ENCODE peak calls at places on chromosomes 7 and 10, in six cellular contexts. A, B, H, Q, Z and P are unnamed samples.

GRCh38 chr10:125057158-125058001 is 103.0 kb downstream of the CTBP2 start:
- DNase-seq in A (peak; percentile 49), B (peak; percentile 50), H (peak; percentile 94), Q (peak; percentile 47), Z (no peak), P (no peak)

GRCh38 chr7:143882611-143883078 is 19.3 kb downstream of the TCAF1 start:
- DNase-seq in A (peak; percentile 70), B (peak; percentile 85), H (peak; percentile 73), Q (peak; percentile 66), Z (no peak), P (peak; percentile 74)

GRCh38 chr10:29688230-29688634 is 53.5 kb upstream of the SVIL start:
- DNase-seq in A (no peak), B (peak; percentile 84), H (peak; percentile 24), Q (no peak), Z (no peak), P (no peak)

GRCh38 chr7:133789951-133790350 is 337.2 kb upstream of the LRGUK start:
- DNase-seq in A (no peak), B (no peak), H (peak; percentile 75), Q (no peak), Z (no peak), P (no peak)

GRCh38 chr7:13312327-13312726 is 624.9 kb downstream of the ARL4A start:
- DNase-seq in A (no peak), B (peak; percentile 29), H (no peak), Q (no peak), Z (no peak), P (no peak)

GRCh38 chr10:102004376-102004775 is 51.6 kb downstream of the ARMH3 start:
- DNase-seq in A (no peak), B (no peak), H (peak; percentile 66), Q (no peak), Z (no peak), P (no peak)

GRCh38 chr10:116044722-116045374 is 228.2 kb downstream of the GFRA1 start:
- DNase-seq in A (peak; percentile 32), B (no peak), H (peak; percentile 51), Q (no peak), Z (no peak), P (no peak)

GRCh38 chr10:89213191-89213808 is 6.2 kb upstream of the CH25H start:
- DNase-seq in A (peak; percentile 14), B (no peak), H (peak; percentile 44), Q (no peak), Z (no peak), P (no peak)

GRCh38 chr10:122498521-122498920 is 37.2 kb downstream of the HTRA1 start:
- DNase-seq in A (no peak), B (no peak), H (no peak), Q (no peak), Z (no peak), P (no peak)

GRCh38 chr7:117143580-117143979 is 179.3 kb downstream of the WNT2 start:
- DNase-seq in A (no peak), B (no peak), H (peak; percentile 59), Q (no peak), Z (no peak), P (no peak)

GRCh38 chr10:13527864-13528137 is 1.0 kb downstream of the BEND7 start:
- DNase-seq in A (no peak), B (no peak), H (no peak), Q (no peak), Z (no peak), P (no peak)

GRCh38 chr7:22295402-22296264 is 61.3 kb downstream of the RAPGEF5 start:
- DNase-seq in A (no peak), B (no peak), H (no peak), Q (no peak), Z (no peak), P (no peak)
- TF ChIP-seq CTCF in A (no peak), B (no peak), H (no peak), Q (no peak), Z (no peak), P (no peak)

GRCh38 chr10:79930267-79930666 is 18.6 kb downstream of the SFTPD start:
- DNase-seq in A (no peak), B (no peak), H (no peak), Q (no peak), Z (no peak), P (no peak)
- TF ChIP-seq CTCF in A (no peak), B (no peak), H (no peak), Q (no peak), Z (no peak), P (no peak)

DNA sequence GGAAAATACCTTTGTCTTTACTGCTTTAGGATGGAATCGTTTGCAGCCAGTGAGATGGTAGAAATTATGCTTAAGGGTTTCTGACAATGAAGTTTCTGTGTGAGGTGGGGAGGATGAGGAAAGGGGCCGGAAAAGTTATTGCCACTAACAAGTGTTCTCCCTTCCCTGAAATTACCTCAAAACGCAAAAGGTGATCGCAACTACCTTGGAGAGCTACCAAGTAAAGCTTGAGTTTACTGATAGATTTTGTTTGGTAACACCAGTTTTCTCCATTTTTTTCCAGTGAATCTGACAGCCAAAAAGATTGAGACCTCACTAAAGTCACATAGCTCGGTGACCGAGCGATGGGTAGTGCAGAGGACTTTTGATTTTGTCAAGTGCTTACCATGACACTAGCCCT is 1.5 kb downstream of the SUV39H2 start:
- DNase-seq in A (no peak), B (no peak), H (peak; percentile 7), Q (no peak), Z (no peak), P (no peak)
- TF ChIP-seq CTCF in A (no peak), B (no peak), H (no peak), Q (no peak), Z (no peak), P (no peak)

DNA sequence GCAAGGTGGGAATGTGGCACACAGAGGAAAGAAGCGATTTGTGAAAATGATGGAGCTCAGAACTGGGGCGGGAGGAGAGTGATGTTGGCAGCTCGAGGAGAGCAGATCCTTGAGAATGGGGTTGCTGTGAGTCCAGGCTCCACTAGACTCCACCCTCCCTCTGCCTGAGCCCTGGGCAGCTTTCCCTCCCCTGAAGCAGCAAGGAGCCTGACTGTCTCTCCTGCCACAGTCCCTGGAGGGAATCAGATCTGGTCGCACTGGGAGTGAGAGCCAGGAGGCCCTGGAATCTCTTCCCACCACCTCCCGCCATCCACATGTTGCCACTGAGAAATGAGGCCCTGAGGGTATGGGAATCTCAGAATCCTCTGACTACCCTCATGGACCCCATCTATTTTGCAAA is 362.7 kb downstream of the PLXNA4 start:
- DNase-seq in A (no peak), B (no peak), H (no peak), Q (no peak), Z (no peak), P (no peak)
- TF ChIP-seq CTCF in A (no peak), B (no peak), H (no peak), Q (no peak), Z (no peak), P (no peak)

DNA sequence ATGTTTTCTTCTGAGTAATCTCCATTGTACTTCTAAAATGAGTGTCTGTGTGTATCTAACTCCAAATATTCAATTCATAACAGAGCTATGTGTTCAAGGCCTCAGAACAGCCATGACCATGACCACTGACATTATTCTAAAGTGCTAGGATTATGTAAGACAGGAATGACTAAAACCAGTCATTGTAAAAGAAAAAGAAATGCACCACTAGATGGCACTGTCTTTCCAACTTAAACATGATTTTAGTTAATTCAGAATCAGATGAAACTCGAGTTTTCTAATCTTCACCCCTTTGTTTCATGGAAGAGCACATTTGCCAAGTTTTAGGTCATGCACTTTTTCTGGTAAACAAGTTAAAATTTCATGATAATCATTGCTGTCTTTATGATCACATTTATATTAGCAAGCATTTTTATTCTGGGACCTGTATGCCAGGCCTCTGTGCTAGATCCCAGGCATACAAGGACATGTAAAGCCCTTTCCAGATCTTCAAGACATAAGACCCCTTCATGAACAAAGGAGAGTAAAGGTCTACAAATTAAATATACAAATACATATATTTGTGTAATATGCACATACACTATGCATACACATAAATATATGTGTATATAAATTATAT is 26.1 kb upstream of the RSU1 start:
- DNase-seq in A (peak; percentile 42), B (peak; percentile 23), H (peak; percentile 76), Q (no peak), Z (no peak), P (no peak)
- TF ChIP-seq CTCF in A (peak; percentile 76), B (peak; percentile 56), H (peak; percentile 46), Q (peak; percentile 86), Z (peak; percentile 67), P (peak; percentile 83)

DNA sequence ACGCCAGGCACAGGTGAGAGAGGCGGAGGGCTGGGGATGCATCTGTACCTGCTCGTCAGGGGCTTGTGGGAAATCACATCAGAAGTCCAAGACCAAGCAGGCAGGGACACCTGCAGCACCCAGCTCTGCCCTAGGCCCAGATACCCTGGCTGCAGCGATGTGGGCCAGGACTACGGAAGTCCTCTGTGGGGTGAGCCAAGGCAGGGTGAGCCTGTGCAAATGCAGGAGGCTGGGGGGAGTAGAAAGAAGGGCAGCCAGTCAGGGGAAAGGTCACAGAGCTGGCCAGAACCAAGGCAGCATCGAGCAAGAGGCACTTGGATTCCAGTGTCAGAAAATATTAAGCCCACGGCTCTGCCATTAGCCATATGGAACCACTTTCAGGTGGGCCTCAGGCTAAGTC is 85.2 kb downstream of the TNS3 start:
- DNase-seq in A (no peak), B (no peak), H (no peak), Q (no peak), Z (no peak), P (no peak)
- TF ChIP-seq CTCF in A (no peak), B (no peak), H (no peak), Q (no peak), Z (no peak), P (no peak)

GRCh38 chr7:32164341-32164996 is 94.3 kb upstream of the PDE1C start:
- DNase-seq in A (peak; percentile 17), B (peak; percentile 12), H (peak; percentile 86), Q (no peak), Z (no peak), P (no peak)
- TF ChIP-seq CTCF in A (peak; percentile 31), B (peak; percentile 44), H (peak; percentile 46), Q (peak; percentile 36), Z (peak; percentile 25), P (peak; percentile 14)

DNA sequence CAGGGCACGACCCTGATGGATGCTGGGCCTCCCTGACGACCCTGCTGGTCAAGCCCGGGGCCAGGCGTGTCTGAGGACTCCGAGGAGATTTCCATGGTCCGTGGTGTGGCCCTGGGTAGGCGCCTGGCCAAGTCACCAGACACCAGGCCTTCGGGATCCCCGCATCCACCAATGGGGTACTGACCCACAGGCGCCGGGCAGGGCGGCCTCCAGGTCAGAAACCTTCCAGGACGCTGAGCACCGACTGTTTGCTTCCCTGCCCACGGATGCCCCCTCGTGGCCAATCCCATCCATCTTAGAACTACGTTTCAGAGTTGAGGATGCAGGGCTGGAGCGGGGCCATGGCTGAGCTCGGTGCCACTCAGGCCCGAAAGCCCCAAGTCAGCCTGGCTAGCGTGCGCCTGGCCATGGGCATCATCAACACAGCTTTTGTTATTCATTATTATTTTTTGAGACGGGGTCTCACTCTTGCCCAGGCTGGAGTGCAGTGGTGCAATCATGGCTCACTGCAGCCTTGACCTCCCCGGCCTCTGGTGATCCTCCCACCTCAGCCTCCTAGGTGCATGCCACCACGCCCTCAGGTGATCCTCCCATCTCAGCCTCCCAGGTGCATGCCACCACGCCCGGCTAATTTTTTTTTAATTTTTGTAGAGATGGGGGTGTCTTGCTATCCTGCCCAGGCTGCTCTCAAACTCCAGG is 7.1 kb upstream of the AMZ1 start:
- DNase-seq in A (peak; percentile 90), B (peak; percentile 81), H (peak; percentile 45), Q (peak; percentile 85), Z (peak; percentile 37), P (peak; percentile 34)
- TF ChIP-seq CTCF in A (peak; percentile 77), B (peak; percentile 63), H (peak; percentile 68), Q (peak; percentile 71), Z (peak; percentile 68), P (peak; percentile 67)

GRCh38 chr7:4815609-4816418 is 40.4 kb downstream of the AP5Z1 start:
- DNase-seq in A (no peak), B (no peak), H (no peak), Q (no peak), Z (no peak), P (no peak)
- TF ChIP-seq CTCF in A (no peak), B (no peak), H (no peak), Q (no peak), Z (no peak), P (no peak)